ENCODE peak calls at places on chromosomes 3 and 15, in five cellular contexts. N, F, S, X and L are unnamed samples.

GRCh38 chr3:16587703-16588070 is 17.5 kb downstream of the DAZL start:
- DNase-seq in N (no peak), F (no peak), S (no peak), X (no peak), L (no peak)

GRCh38 chr3:71517206-71517855 is 66.2 kb downstream of the FOXP1 start:
- DNase-seq in N (no peak), F (no peak), S (no peak), X (no peak), L (no peak)

GRCh38 chr15:85499498-85499897 is 119.1 kb downstream of the AKAP13 start:
- DNase-seq in N (no peak), F (no peak), S (no peak), X (no peak), L (no peak)

GRCh38 chr3:14371573-14372474 is 30.6 kb upstream of the SLC6A6 start:
- DNase-seq in N (no peak), F (peak), S (no peak), X (peak), L (no peak)

GRCh38 chr3:173938159-173938558 is 540.6 kb downstream of the NLGN1 start:
- DNase-seq in N (no peak), F (no peak), S (no peak), X (peak), L (no peak)

GRCh38 chr3:182794806-182795369 is 1.6 kb downstream of the ATP11B start:
- DNase-seq in N (no peak), F (no peak), S (no peak), X (no peak), L (no peak)

GRCh38 chr3:58271901-58272501 is 34.0 kb upstream of the RPP14 start:
- DNase-seq in N (no peak), F (no peak), S (no peak), X (peak), L (no peak)

GRCh38 chr3:62873672-62874397 is 1.4 kb downstream of the CADPS start:
- DNase-seq in N (no peak), F (no peak), S (peak), X (no peak), L (no peak)

GRCh38 chr15:22262613-22263020 is 182.3 kb downstream of the OR4M2 start:
- DNase-seq in N (peak), F (no peak), S (no peak), X (no peak), L (no peak)

GRCh38 chr3:136583823-136584222 is 168.4 kb downstream of the STAG1 start:
- DNase-seq in N (no peak), F (no peak), S (no peak), X (no peak), L (no peak)

GRCh38 chr15:74167891-74168331 is 5.6 kb upstream of the ISLR start:
- DNase-seq in N (no peak), F (no peak), S (peak), X (no peak), L (no peak)

GRCh38 chr15:94909510-94909909 is 678.1 kb downstream of the MCTP2 start:
- DNase-seq in N (no peak), F (no peak), S (no peak), X (no peak), L (no peak)

GRCh38 chr3:10933958-10934481 is 58.5 kb upstream of the SLC6A1 start:
- DNase-seq in N (no peak), F (peak), S (no peak), X (peak), L (no peak)

GRCh38 chr3:74119221-74119620 is 494.5 kb upstream of the PDZRN3 start:
- DNase-seq in N (no peak), F (no peak), S (no peak), X (peak), L (no peak)

GRCh38 chr15:87461621-87462020 is 794.9 kb downstream of the NTRK3 start:
- DNase-seq in N (no peak), F (no peak), S (no peak), X (no peak), L (no peak)

GRCh38 chr15:65172531-65172930 is 12.6 kb downstream of the CLPX start:
- DNase-seq in N (no peak), F (no peak), S (no peak), X (no peak), L (no peak)

GRCh38 chr15:85621096-85621495 is 173.6 kb downstream of the KLHL25 start:
- DNase-seq in N (no peak), F (no peak), S (no peak), X (no peak), L (no peak)

GRCh38 chr3:72520690-72521308 is 327.4 kb downstream of the SHQ1 start:
- DNase-seq in N (no peak), F (no peak), S (peak), X (peak), L (no peak)

GRCh38 chr3:113151475-113152031 is 59.8 kb upstream of the BOC start:
- DNase-seq in N (no peak), F (no peak), S (no peak), X (peak), L (no peak)

GRCh38 chr3:13865106-13865505 is 14.8 kb downstream of the WNT7A start:
- DNase-seq in N (no peak), F (no peak), S (no peak), X (no peak), L (no peak)

GRCh38 chr15:62248277-62248974 is 83.3 kb upstream of the C2CD4B start:
- DNase-seq in N (no peak), F (no peak), S (no peak), X (no peak), L (no peak)

GRCh38 chr3:126782554-126782953 is 78.5 kb downstream of the CHCHD6 start:
- DNase-seq in N (no peak), F (no peak), S (no peak), X (peak), L (no peak)

GRCh38 chr15:90241343-90242192 is 7.6 kb downstream of the GDPGP1 start:
- DNase-seq in N (no peak), F (no peak), S (no peak), X (no peak), L (no peak)

GRCh38 chr3:195221876-195222617 is 48.9 kb downstream of the XXYLT1 start:
- DNase-seq in N (no peak), F (no peak), S (no peak), X (no peak), L (no peak)

GRCh38 chr3:61448378-61448777 is 113.0 kb upstream of the PTPRG start:
- DNase-seq in N (no peak), F (no peak), S (no peak), X (no peak), L (no peak)

GRCh38 chr15:41493205-41493901 is at the start of gene ITPKA:
- DNase-seq in N (peak), F (peak), S (peak), X (peak), L (peak)

GRCh38 chr15:89674526-89674925 is 4.6 kb downstream of the PLIN1 start:
- DNase-seq in N (no peak), F (no peak), S (no peak), X (no peak), L (no peak)

GRCh38 chr3:126034481-126035361 is 49.2 kb downstream of the SLC41A3 start:
- DNase-seq in N (no peak), F (no peak), S (no peak), X (no peak), L (no peak)

GRCh38 chr15:62165029-62165792 is at the start of gene C2CD4B:
- DNase-seq in N (no peak), F (no peak), S (no peak), X (no peak), L (peak)

GRCh38 chr3:100891033-100891432 is 102.2 kb downstream of the ABI3BP start:
- DNase-seq in N (no peak), F (no peak), S (no peak), X (no peak), L (no peak)

GRCh38 chr15:22831473-22831872 is 7.0 kb upstream of the NIPA2 start:
- DNase-seq in N (no peak), F (no peak), S (no peak), X (no peak), L (no peak)

GRCh38 chr3:25427155-25428002 is 684 bp upstream of the RARB start:
- DNase-seq in N (no peak), F (no peak), S (no peak), X (no peak), L (no peak)

GRCh38 chr3:58068126-58068809 is 60.0 kb downstream of the FLNB start:
- DNase-seq in N (no peak), F (no peak), S (no peak), X (no peak), L (no peak)

GRCh38 chr3:23002846-23003800 is 200.0 kb upstream of the UBE2E2 start:
- DNase-seq in N (no peak), F (peak), S (no peak), X (no peak), L (no peak)

GRCh38 chr15:45751629-45752028 is 116.8 kb downstream of the SQOR start:
- DNase-seq in N (no peak), F (no peak), S (no peak), X (no peak), L (no peak)

GRCh38 chr15:83057002-83057401 is 10.1 kb downstream of the BTBD1 start:
- DNase-seq in N (no peak), F (no peak), S (no peak), X (no peak), L (no peak)

GRCh38 chr3:176931991-176932390 is 265.3 kb downstream of the TBL1XR1 start:
- DNase-seq in N (no peak), F (no peak), S (no peak), X (no peak), L (no peak)

GRCh38 chr3:41426485-41426884 is 227.2 kb downstream of the CTNNB1 start:
- DNase-seq in N (no peak), F (no peak), S (no peak), X (no peak), L (no peak)

GRCh38 chr15:70407955-70408354 is 310.2 kb upstream of the TLE3 start:
- DNase-seq in N (no peak), F (no peak), S (no peak), X (no peak), L (no peak)